ENCODE peak calls at places on chromosomes 1 and 21, in five cellular contexts. One of them, this sample, is unnamed.
A peak's percentile ranks its signal among the peaks of the same experiment; 100 is the strongest.

GRCh38 chr21:25457411-25457810 is 149.9 kb downstream of the MRPL39 start:
- DNase-seq in HS-5: peak; percentile 68
- DNase-seq in HS-27A: no peak
- DNase-seq in spleen: no peak
- DNase-seq in fibroblast of lung: peak; percentile 81
- DNase-seq in this sample: peak; percentile 11

GRCh38 chr1:220296941-220297460 is 24.7 kb upstream of the RAB3GAP2 start:
- DNase-seq in HS-5: no peak
- DNase-seq in HS-27A: no peak
- DNase-seq in spleen: no peak
- DNase-seq in fibroblast of lung: peak; percentile 81
- DNase-seq in this sample: no peak

GRCh38 chr1:147472489-147472888 is 68.8 kb upstream of the BCL9 start:
- DNase-seq in HS-5: no peak
- DNase-seq in HS-27A: no peak
- DNase-seq in spleen: no peak
- DNase-seq in fibroblast of lung: no peak
- DNase-seq in this sample: no peak

GRCh38 chr21:34834852-34835501 is 166.2 kb downstream of the CLIC6 start:
- DNase-seq in HS-5: no peak
- DNase-seq in HS-27A: no peak
- DNase-seq in spleen: no peak
- DNase-seq in fibroblast of lung: no peak
- DNase-seq in this sample: no peak

GRCh38 chr21:26795866-26796329 is 49.3 kb downstream of the ADAMTS1 start:
- DNase-seq in HS-5: no peak
- DNase-seq in HS-27A: peak; percentile 54
- DNase-seq in spleen: no peak
- DNase-seq in fibroblast of lung: peak; percentile 87
- DNase-seq in this sample: peak; percentile 53

GRCh38 chr1:112706505-112707216 is at the start of gene RHOC:
- DNase-seq in HS-5: no peak
- DNase-seq in HS-27A: no peak
- DNase-seq in spleen: peak; percentile 93
- DNase-seq in fibroblast of lung: peak; percentile 29
- DNase-seq in this sample: peak; percentile 51

GRCh38 chr1:229844675-229845074 is 218.6 kb downstream of the URB2 start:
- DNase-seq in HS-5: no peak
- DNase-seq in HS-27A: no peak
- DNase-seq in spleen: peak; percentile 21
- DNase-seq in fibroblast of lung: no peak
- DNase-seq in this sample: no peak

GRCh38 chr21:41653944-41654625 is 112.8 kb downstream of the RIPK4 start:
- DNase-seq in HS-5: no peak
- DNase-seq in HS-27A: no peak
- DNase-seq in spleen: no peak
- DNase-seq in fibroblast of lung: peak; percentile 84
- DNase-seq in this sample: no peak

GRCh38 chr1:186183970-186184628 is 191.0 kb downstream of the TPR start:
- DNase-seq in HS-5: peak; percentile 28
- DNase-seq in HS-27A: no peak
- DNase-seq in spleen: no peak
- DNase-seq in fibroblast of lung: peak; percentile 69
- DNase-seq in this sample: peak; percentile 48

GRCh38 chr1:41482001-41482765 is 2.3 kb downstream of the EDN2 start:
- DNase-seq in HS-5: no peak
- DNase-seq in HS-27A: no peak
- DNase-seq in spleen: peak; percentile 61
- DNase-seq in fibroblast of lung: peak; percentile 63
- DNase-seq in this sample: peak; percentile 73

GRCh38 chr21:46018615-46019014 is 37.0 kb downstream of the COL6A1 start:
- DNase-seq in HS-5: no peak
- DNase-seq in HS-27A: no peak
- DNase-seq in spleen: no peak
- DNase-seq in fibroblast of lung: no peak
- DNase-seq in this sample: no peak

GRCh38 chr1:7511381-7511780 is 259.7 kb upstream of the VAMP3 start:
- DNase-seq in HS-5: no peak
- DNase-seq in HS-27A: no peak
- DNase-seq in spleen: no peak
- DNase-seq in fibroblast of lung: no peak
- DNase-seq in this sample: no peak

GRCh38 chr1:244836135-244836521 is 670 bp downstream of the COX20 start:
- DNase-seq in HS-5: peak; percentile 32
- DNase-seq in HS-27A: peak; percentile 24
- DNase-seq in spleen: no peak
- DNase-seq in fibroblast of lung: peak; percentile 43
- DNase-seq in this sample: peak; percentile 48

GRCh38 chr1:26050255-26050640 is 4.3 kb upstream of the SLC30A2 start:
- DNase-seq in HS-5: no peak
- DNase-seq in HS-27A: no peak
- DNase-seq in spleen: no peak
- DNase-seq in fibroblast of lung: no peak
- DNase-seq in this sample: no peak

GRCh38 chr1:33086384-33086850 is 5.5 kb downstream of the AZIN2 start:
- DNase-seq in HS-5: no peak
- DNase-seq in HS-27A: no peak
- DNase-seq in spleen: no peak
- DNase-seq in fibroblast of lung: peak; percentile 72
- DNase-seq in this sample: peak; percentile 63

GRCh38 chr1:212477014-212477679 is 44.4 kb downstream of the NENF start:
- DNase-seq in HS-5: no peak
- DNase-seq in HS-27A: no peak
- DNase-seq in spleen: peak; percentile 84
- DNase-seq in fibroblast of lung: peak; percentile 71
- DNase-seq in this sample: peak; percentile 88

GRCh38 chr1:3581296-3581695 is 30.0 kb downstream of the MEGF6 start:
- DNase-seq in HS-5: no peak
- DNase-seq in HS-27A: no peak
- DNase-seq in spleen: no peak
- DNase-seq in fibroblast of lung: no peak
- DNase-seq in this sample: no peak

GRCh38 chr1:209190591-209191241 is 392.8 kb upstream of the CAMK1G start:
- DNase-seq in HS-5: no peak
- DNase-seq in HS-27A: no peak
- DNase-seq in spleen: no peak
- DNase-seq in fibroblast of lung: peak; percentile 41
- DNase-seq in this sample: peak; percentile 84

GRCh38 chr1:223201967-223202366 is 58.9 kb upstream of the TLR5 start:
- DNase-seq in HS-5: no peak
- DNase-seq in HS-27A: no peak
- DNase-seq in spleen: no peak
- DNase-seq in fibroblast of lung: no peak
- DNase-seq in this sample: no peak